ENCODE peak calls at places on chromosome 6, in six cellular contexts. J is IMR-90, P is H1, X is mesendoderm, V is trophoblast cell, Y is mesenchymal stem cell. F is an unnamed sample.

GRCh38 chr6:52227495-52227894 is 16.8 kb downstream of the IL17F start:
- DNase-seq in X (no peak), Y (no peak), V (no peak), J (peak), P (no peak), F (no peak)

GRCh38 chr6:101199441-101199840 is 194.1 kb upstream of the GRIK2 start:
- DNase-seq in X (no peak), J (no peak), Y (no peak), V (no peak), P (no peak), F (no peak)

GRCh38 chr6:16639689-16640480 is 121.4 kb downstream of the ATXN1 start:
- DNase-seq in P (no peak), J (peak), Y (peak), X (no peak), V (no peak), F (no peak)

GRCh38 chr6:1378224-1379025 is 11.0 kb upstream of the FOXF2 start:
- DNase-seq in Y (no peak), V (no peak), J (no peak), P (no peak), X (no peak), F (peak)

GRCh38 chr6:112304680-112305079 is 42.5 kb upstream of the RFPL4B start:
- DNase-seq in J (peak), Y (no peak), P (no peak), V (no peak), X (no peak), F (no peak)

GRCh38 chr6:107490568-107491058 is 696 bp downstream of the SOBP start:
- DNase-seq in J (no peak), X (no peak), V (no peak), P (peak), Y (no peak), F (no peak)

GRCh38 chr6:170295519-170296422 is 4.9 kb upstream of the DLL1 start:
- DNase-seq in X (peak), Y (no peak), P (peak), J (no peak), V (no peak), F (peak)

GRCh38 chr6:109079981-109080380 is 14.7 kb downstream of the SESN1 start:
- DNase-seq in Y (peak), P (no peak), V (no peak), X (no peak), J (no peak), F (no peak)

GRCh38 chr6:163839296-163839695 is 424.8 kb downstream of the QKI start:
- DNase-seq in V (peak), P (no peak), J (no peak), Y (no peak), X (no peak), F (no peak)

GRCh38 chr6:136740050-136740974 is 52.0 kb downstream of the MAP3K5 start:
- DNase-seq in Y (no peak), J (peak), V (no peak), X (no peak), P (no peak), F (no peak)

GRCh38 chr6:2950713-2951112 is 20.7 kb downstream of the SERPINB6 start:
- DNase-seq in Y (no peak), J (no peak), V (no peak), P (no peak), X (no peak), F (no peak)

GRCh38 chr6:93059911-93060310 is 359.4 kb downstream of the EPHA7 start:
- DNase-seq in V (no peak), Y (no peak), P (no peak), X (no peak), J (no peak), F (no peak)

GRCh38 chr6:127342946-127343752 is at the start of gene ECHDC1:
- DNase-seq in J (peak), Y (peak), P (peak), X (peak), V (peak), F (peak)

GRCh38 chr6:97394160-97394748 is 111.2 kb upstream of the MMS22L start:
- DNase-seq in Y (peak), P (no peak), J (peak), X (peak), V (peak), F (peak)

GRCh38 chr6:11271637-11272036 is 39.2 kb upstream of the NEDD9 start:
- DNase-seq in P (no peak), X (no peak), J (peak), Y (peak), V (no peak), F (no peak)

GRCh38 chr6:80438728-80439127 is 332.3 kb downstream of the BCKDHB start:
- DNase-seq in X (peak), V (peak), Y (peak), P (no peak), J (peak), F (peak)

GRCh38 chr6:158008894-158009891 is 27.5 kb downstream of the SYNJ2 start:
- DNase-seq in P (no peak), V (no peak), J (peak), Y (peak), X (no peak), F (no peak)

GRCh38 chr6:35148167-35148741 is 7.1 kb upstream of the TCP11 start:
- DNase-seq in V (no peak), Y (peak), P (peak), J (peak), X (peak), F (peak)

GRCh38 chr6:20751293-20751946 is 217.2 kb downstream of the CDKAL1 start:
- DNase-seq in V (no peak), Y (peak), X (no peak), P (no peak), J (peak), F (no peak)

GRCh38 chr6:130962951-130963350 is 100.1 kb downstream of the EPB41L2 start:
- DNase-seq in Y (no peak), V (no peak), J (no peak), P (no peak), X (no peak), F (no peak)

GRCh38 chr6:6834356-6835342 is 246.1 kb downstream of the LY86 start:
- DNase-seq in Y (no peak), J (no peak), V (no peak), P (no peak), X (no peak), F (no peak)

GRCh38 chr6:69780585-69781178 is 16.1 kb downstream of the LMBRD1 start:
- DNase-seq in X (no peak), P (no peak), V (no peak), Y (no peak), J (no peak), F (no peak)

GRCh38 chr6:73739097-73739496 is 43.1 kb downstream of the CD109 start:
- DNase-seq in V (peak), X (peak), Y (peak), P (no peak), J (peak), F (peak)

DNA sequence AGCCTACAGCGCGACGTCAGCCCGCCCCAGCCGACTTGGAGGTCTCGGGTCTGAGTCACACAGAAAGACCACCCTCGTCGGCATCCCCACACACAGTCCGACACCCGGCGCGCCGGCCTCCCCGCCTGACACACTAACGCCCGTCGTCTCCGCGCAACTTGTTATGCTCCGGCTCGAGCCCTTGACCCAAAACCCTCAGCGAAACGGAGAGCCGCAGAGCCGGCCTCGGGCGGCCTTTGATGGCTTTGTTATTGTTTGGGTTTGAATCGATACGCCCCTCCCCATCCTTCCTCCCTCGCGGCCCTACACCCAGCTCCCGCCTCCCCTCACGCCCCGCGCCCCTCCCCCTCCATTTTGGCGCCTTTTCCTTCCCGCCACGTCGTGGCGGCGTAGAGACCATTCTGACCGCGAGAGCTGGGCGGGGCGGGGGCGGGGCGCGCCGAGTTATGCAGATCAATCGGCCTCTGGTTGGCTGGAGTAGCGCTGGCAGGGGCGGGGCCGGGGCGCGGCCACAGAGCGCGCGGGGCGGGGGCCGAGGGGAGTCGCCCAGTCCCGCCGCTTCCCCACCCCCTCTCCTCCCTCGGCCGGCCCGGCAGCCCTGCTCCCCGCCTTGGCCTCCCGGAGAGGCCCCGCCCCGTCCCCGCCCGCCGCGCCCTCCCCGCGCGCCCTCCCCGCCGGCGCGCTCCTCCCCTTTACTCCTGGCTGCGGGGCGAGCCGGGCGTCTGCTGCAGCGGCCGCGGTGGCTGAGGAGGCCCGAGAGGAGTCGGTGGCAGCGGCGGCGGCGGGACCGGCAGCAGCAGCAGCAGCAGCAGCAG is at the start of gene PIM1:
- DNase-seq in P (peak), J (peak), X (peak), Y (peak), V (peak), F (peak)
- H4K8ac ChIP-seq in P (peak), J (peak), X (peak), Y (peak), V (peak), F (no peak)

DNA sequence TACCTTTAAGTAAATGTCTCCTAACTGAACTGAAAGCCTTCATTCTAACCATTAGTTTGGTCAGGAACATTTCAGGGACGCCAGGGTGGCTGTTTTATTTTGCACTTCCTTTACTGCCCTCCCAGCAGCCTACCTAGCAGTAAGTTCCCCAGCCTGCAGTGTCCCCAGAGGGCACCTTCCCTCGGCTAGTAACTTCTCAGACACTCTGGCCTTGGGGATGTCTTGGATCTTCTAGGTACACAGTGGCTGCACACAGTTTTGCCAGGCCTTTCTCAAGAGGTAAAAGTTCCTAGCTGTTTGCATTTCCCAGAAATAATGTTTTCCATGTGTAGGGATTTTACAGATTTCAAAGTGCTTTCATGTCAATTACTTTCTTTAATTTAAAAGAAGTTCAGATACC is 378 bp upstream of the LAMA2 start:
- DNase-seq in P (no peak), X (peak), V (no peak), J (peak), Y (no peak), F (no peak)
- H3K4me3 ChIP-seq in P (peak), X (no peak), V (no peak), J (peak), Y (no peak), F (no peak)

DNA sequence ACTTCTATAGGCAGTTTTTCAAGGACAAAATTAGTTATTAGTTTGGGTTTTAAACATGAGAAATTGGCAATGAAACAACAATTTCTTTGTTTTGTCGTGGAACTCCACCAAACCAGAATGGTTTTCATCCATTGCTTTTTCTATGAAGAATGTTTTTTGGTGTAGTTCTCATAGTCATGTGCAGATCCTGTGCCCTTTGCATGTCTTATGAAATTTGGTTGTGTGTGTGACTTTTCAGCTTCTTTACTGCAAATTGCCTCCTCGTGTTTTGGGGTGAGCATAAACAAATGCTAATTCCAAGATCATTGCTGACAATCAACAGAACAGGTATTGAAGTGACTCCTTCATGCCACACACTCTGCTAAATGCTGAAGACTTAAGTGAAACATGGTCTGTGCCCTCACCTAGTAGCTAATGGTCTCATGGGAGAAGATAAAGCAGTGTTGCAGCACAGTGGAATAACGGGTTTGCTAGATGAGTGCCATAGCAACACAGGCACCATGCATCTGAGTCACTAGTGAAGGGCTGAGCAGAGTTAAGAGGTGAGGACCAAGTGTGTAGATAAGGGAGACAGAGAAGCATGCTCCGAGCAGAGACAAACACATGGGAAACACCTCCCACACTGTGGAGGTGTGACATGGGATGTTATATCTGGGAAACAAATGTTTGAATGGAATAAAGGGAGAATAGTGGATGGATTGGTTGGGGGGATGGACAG is 120.0 kb downstream of the SLC16A10 start:
- DNase-seq in X (peak), P (no peak), Y (peak), V (peak), J (peak), F (no peak)
- H4K8ac ChIP-seq in X (no peak), P (no peak), Y (no peak), V (no peak), J (no peak), F (no peak)

DNA sequence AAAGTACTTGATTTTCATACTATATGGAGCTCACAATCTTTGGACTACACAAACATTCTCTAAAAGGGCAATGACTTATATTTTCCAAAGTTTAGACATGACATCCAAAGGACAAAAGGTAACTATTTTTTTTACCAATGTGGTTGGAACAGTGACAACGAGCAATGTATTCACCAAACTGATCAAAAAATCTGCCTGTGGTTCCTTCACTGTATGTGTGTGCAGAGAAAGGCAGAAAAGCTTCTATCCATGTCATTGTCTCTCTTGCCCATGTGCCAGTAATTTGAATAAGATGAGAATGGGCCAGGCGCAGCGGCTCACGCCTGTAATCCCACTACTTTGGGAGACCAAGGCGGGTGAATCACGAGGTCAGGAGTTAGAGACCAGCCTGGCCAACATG is 25.5 kb downstream of the MCUR1 start:
- DNase-seq in X (no peak), V (no peak), P (no peak), Y (no peak), J (no peak), F (no peak)
- H3K4me3 ChIP-seq in X (no peak), V (no peak), P (no peak), Y (no peak), J (no peak), F (no peak)

GRCh38 chr6:135093578-135093977 is 39.0 kb upstream of the HBS1L start:
- DNase-seq in Y (no peak), V (no peak), J (no peak), P (no peak), X (no peak), F (no peak)
- H4K8ac ChIP-seq in Y (no peak), V (no peak), J (no peak), P (no peak), X (no peak), F (no peak)